ENCODE peak calls at places on chromosome 1, in four cellular contexts. H, J, M and B are unnamed samples.

GRCh38 chr1:228079013-228079412 is 3.5 kb upstream of the ARF1 start:
- DNase-seq in H (no peak), J (no peak), M (no peak), B (no peak)

GRCh38 chr1:73356485-73356884 is 841.5 kb downstream of the LRRIQ3 start:
- DNase-seq in H (no peak), J (no peak), M (no peak), B (no peak)

GRCh38 chr1:230201445-230201844 is 134.4 kb downstream of the GALNT2 start:
- DNase-seq in H (no peak), J (no peak), M (no peak), B (no peak)

GRCh38 chr1:230107941-230108340 is 40.9 kb downstream of the GALNT2 start:
- DNase-seq in H (no peak), J (no peak), M (no peak), B (no peak)

GRCh38 chr1:117638141-117638540 is 32.3 kb downstream of the TENT5C start:
- DNase-seq in H (no peak), J (no peak), M (no peak), B (no peak)

GRCh38 chr1:179142889-179143299 is 61.0 kb downstream of the TOR3A start:
- DNase-seq in H (peak; percentile 99), J (no peak), M (peak; percentile 64), B (no peak)

GRCh38 chr1:234638832-234639799 is 29.1 kb upstream of the IRF2BP2 start:
- DNase-seq in H (no peak), J (no peak), M (peak; percentile 85), B (no peak)

GRCh38 chr1:17909634-17910033 is 154.5 kb downstream of the ACTL8 start:
- DNase-seq in H (peak; percentile 30), J (no peak), M (no peak), B (no peak)

GRCh38 chr1:156658496-156658895 is 16.6 kb downstream of the BCAN start:
- DNase-seq in H (no peak), J (no peak), M (no peak), B (no peak)